ENCODE peak calls at places on chromosomes 6 and 20, in nine cellular contexts. B is cardiac fibroblast, R is adrenal gland, M is thyroid gland, X is Peyer's patch, T is stomach, L is Calu3, A is osteocyte, N is prostate gland. H is an unnamed sample.

GRCh38 chr6:11964101-11964500 is 48.0 kb upstream of the HIVEP1 start:
- DNase-seq in B (no peak), R (no peak), M (no peak), X (no peak), T (no peak), L (no peak), A (no peak), N (no peak), H (no peak)

GRCh38 chr20:64056889-64057627 is 5.9 kb upstream of the TCEA2 start:
- DNase-seq in B (no peak), R (no peak), M (no peak), X (no peak), T (no peak), L (no peak), A (no peak), N (no peak), H (no peak)

GRCh38 chr6:69164564-69165252 is 529.6 kb downstream of the ADGRB3 start:
- DNase-seq in B (no peak), R (no peak), M (no peak), X (no peak), T (no peak), L (peak), A (no peak), N (no peak), H (no peak)

GRCh38 chr6:93420163-93420806 is 926 bp upstream of the EPHA7 start:
- DNase-seq in B (no peak), R (no peak), M (no peak), X (no peak), T (no peak), L (no peak), A (no peak), N (no peak), H (no peak)

GRCh38 chr6:105024803-105025202 is 67.9 kb downstream of the LIN28B start:
- DNase-seq in B (no peak), R (no peak), M (no peak), X (no peak), T (no peak), L (no peak), A (no peak), N (no peak), H (no peak)

GRCh38 chr6:133973109-133973971 is 20.3 kb downstream of the TBPL1 start:
- DNase-seq in B (peak), R (no peak), M (no peak), X (no peak), T (no peak), L (no peak), A (no peak), N (no peak), H (no peak)

GRCh38 chr6:52511572-52512151 is 65.2 kb downstream of the TRAM2 start:
- DNase-seq in B (no peak), R (no peak), M (no peak), X (no peak), T (no peak), L (no peak), A (no peak), N (no peak), H (no peak)

GRCh38 chr6:107611060-107611824 is 121.3 kb downstream of the SOBP start:
- DNase-seq in B (peak), R (no peak), M (no peak), X (no peak), T (no peak), L (no peak), A (no peak), N (no peak), H (no peak)

GRCh38 chr20:31548823-31549512 is 34.7 kb downstream of the HM13 start:
- DNase-seq in B (no peak), R (no peak), M (no peak), X (no peak), T (no peak), L (no peak), A (no peak), N (no peak), H (no peak)

GRCh38 chr6:36820700-36821580 is 18.3 kb downstream of the CPNE5 start:
- DNase-seq in B (peak), R (no peak), M (no peak), X (no peak), T (no peak), L (no peak), A (no peak), N (no peak), H (no peak)

GRCh38 chr6:146277142-146277541 is 248.3 kb downstream of the GRM1 start:
- DNase-seq in B (no peak), R (no peak), M (no peak), X (no peak), T (no peak), L (no peak), A (no peak), N (no peak), H (no peak)

GRCh38 chr6:147016440-147016839 is 187.8 kb upstream of the STXBP5 start:
- DNase-seq in B (no peak), R (no peak), M (no peak), X (no peak), T (no peak), L (no peak), A (no peak), N (no peak), H (no peak)

GRCh38 chr6:42418739-42419138 is 33.0 kb downstream of the TRERF1 start:
- DNase-seq in B (no peak), R (no peak), M (no peak), X (no peak), T (no peak), L (no peak), A (no peak), N (no peak), H (no peak)

GRCh38 chr6:111632468-111633247 is 27.0 kb upstream of the TRAF3IP2 start:
- DNase-seq in B (no peak), R (no peak), M (no peak), X (peak), T (no peak), L (no peak), A (no peak), N (no peak), H (no peak)

GRCh38 chr6:47455533-47456209 is 21.9 kb upstream of the CD2AP start:
- DNase-seq in B (no peak), R (no peak), M (no peak), X (no peak), T (peak), L (peak), A (no peak), N (peak), H (no peak)

GRCh38 chr6:31239854-31240253 is 32.0 kb downstream of the HLA-C start:
- DNase-seq in B (no peak), R (no peak), M (no peak), X (no peak), T (no peak), L (no peak), A (no peak), N (no peak), H (no peak)

GRCh38 chr6:122631571-122632249 is 21.5 kb downstream of the PKIB start:
- DNase-seq in B (no peak), R (no peak), M (no peak), X (no peak), T (no peak), L (no peak), A (no peak), N (no peak), H (no peak)

GRCh38 chr6:150541587-150541986 is 58.1 kb upstream of the PLEKHG1 start:
- DNase-seq in B (no peak), R (no peak), M (no peak), X (no peak), T (no peak), L (peak), A (no peak), N (no peak), H (no peak)

DNA sequence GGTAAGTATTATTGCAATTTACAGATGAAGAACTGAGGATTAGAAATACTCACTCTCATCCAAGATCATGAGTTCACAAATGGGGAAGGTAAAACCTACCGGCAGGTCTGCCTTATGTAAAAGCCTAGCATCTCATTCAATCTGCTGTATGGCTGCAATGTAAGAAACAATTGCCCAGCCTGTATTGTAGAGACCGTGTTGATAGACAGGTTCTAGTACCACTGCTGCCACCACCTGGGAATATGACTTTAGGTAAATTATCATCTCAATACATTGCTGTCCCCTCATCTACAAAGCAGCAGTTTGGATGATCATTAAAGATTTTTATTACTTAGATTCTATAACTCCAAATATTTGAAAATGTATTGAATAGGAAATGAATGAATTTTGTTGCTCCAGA is 23.3 kb upstream of the ARHGAP18 start:
- DNase-seq in B (no peak), R (no peak), M (no peak), X (no peak), T (no peak), L (no peak), A (no peak), N (no peak), H (no peak)
- TF ChIP-seq CTCF in B (no peak), R (no peak), M (no peak), X (no peak), T (no peak), L (no peak), A (no peak), N (no peak), H (no peak)

DNA sequence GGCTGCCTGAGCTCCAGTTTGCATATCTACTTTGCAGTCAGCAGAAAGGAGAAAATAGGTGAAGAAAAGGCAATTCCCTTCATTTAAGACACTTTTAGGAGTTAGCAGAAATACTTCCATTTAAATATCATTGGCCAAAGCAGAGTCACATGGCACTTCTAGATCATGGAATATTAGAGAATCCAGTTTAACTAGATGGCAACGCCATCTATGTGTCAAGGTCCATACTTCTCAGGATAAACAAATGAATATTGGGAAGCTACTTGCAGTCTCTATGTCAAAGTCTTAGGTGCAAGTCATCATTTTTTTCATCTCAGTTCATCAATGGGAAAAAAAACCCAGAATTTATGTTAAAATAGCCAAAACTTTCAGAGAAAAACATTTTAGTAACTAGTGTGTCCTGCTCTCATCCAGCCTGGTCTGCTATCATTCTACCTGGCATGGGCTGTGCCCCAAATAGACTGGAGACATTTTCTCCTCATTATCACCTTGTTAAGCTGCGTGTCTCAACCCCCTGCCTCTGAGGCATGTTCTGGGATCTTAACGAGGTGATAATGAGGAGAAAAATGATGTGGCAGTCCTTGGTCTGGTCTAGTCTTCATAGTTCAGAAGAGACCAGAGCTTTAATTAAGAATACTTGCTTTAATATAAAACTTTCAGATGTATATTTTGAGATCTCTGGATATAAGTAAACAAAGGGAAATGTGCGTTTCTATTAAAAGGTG is 227.3 kb downstream of the TBX18 start:
- DNase-seq in B (no peak), R (no peak), M (no peak), X (no peak), T (no peak), L (no peak), A (no peak), N (no peak), H (no peak)
- TF ChIP-seq CTCF in B (no peak), R (no peak), M (no peak), X (no peak), T (no peak), L (no peak), A (no peak), N (no peak), H (no peak)

GRCh38 chr20:48294942-48295341 is 509.7 kb upstream of the SULF2 start:
- DNase-seq in B (no peak), R (no peak), M (no peak), X (no peak), T (no peak), L (no peak), A (no peak), N (no peak), H (no peak)

GRCh38 chr20:48294196-48294595 is 508.9 kb upstream of the SULF2 start:
- DNase-seq in B (peak), R (no peak), M (no peak), X (no peak), T (no peak), L (no peak), A (no peak), N (no peak), H (no peak)

GRCh38 chr20:48292806-48293205 is 507.5 kb upstream of the SULF2 start:
- DNase-seq in B (no peak), R (no peak), M (no peak), X (no peak), T (no peak), L (no peak), A (no peak), N (no peak), H (no peak)

GRCh38 chr20:48295966-48296421 is 510.7 kb upstream of the SULF2 start:
- DNase-seq in B (peak), R (no peak), M (no peak), X (no peak), T (no peak), L (no peak), A (no peak), N (no peak), H (no peak)

GRCh38 chr20:48295445-48295903 is 510.2 kb upstream of the SULF2 start:
- DNase-seq in B (peak), R (peak), M (peak), X (no peak), T (no peak), L (peak), A (no peak), N (no peak), H (no peak)
- TF ChIP-seq CTCF in B (no peak), R (peak), M (no peak), X (peak), T (peak), L (peak), A (peak), N (no peak), H (no peak)

GRCh38 chr6:16821834-16822264 is 60.6 kb upstream of the ATXN1 start:
- DNase-seq in B (no peak), R (no peak), M (no peak), X (no peak), T (peak), L (no peak), A (no peak), N (no peak), H (no peak)

GRCh38 chr6:16823700-16824352 is 62.6 kb upstream of the ATXN1 start:
- DNase-seq in B (no peak), R (no peak), M (no peak), X (no peak), T (no peak), L (no peak), A (no peak), N (no peak), H (no peak)

GRCh38 chr6:16822529-16822928 is 61.3 kb upstream of the ATXN1 start:
- DNase-seq in B (no peak), R (no peak), M (no peak), X (no peak), T (no peak), L (no peak), A (no peak), N (no peak), H (no peak)

GRCh38 chr6:16824804-16825777 is 63.8 kb upstream of the ATXN1 start:
- DNase-seq in B (no peak), R (no peak), M (no peak), X (no peak), T (no peak), L (no peak), A (no peak), N (no peak), H (no peak)

GRCh38 chr6:16822975-16823374 is 61.7 kb upstream of the ATXN1 start:
- DNase-seq in B (no peak), R (no peak), M (no peak), X (no peak), T (no peak), L (no peak), A (no peak), N (no peak), H (no peak)
- TF ChIP-seq CTCF in B (no peak), R (no peak), M (no peak), X (no peak), T (no peak), L (no peak), A (no peak), N (no peak), H (no peak)

DNA sequence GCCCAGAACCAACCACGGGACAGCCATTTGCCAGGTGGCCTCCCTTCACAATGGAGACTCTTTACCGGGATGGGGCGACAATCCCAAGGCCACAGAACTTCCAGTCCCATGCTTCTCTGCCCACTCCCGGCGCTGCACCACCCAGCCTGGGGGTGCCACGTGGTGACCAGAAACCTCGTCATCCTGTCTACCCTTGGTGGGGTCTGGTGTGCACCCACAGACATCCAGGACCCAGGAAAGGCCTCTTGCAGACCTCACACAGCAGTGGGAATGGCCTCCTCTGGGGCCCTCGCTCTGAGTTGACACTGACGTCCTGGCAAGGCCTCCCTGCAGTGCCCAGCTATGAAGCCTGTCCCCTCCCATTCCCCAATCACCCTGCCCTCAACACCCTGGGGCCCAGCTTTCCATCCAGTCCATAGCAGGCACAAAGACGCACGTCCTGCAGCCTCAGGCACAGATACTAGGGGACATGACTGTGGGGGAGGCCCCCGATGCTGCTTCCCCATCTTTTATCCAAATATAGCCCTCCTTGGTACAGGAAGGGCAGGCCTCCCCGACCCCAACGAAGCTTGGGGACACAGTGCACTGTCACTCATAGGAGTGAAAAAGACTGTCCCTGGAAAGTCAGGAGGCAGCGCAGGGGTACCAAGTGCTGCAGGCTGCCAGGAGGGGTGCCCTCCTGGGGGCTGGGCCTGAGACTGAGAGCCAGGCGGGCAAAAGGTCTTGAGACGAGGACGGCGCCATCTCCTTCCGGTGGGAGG is 7.1 kb downstream of the CST7 start:
- DNase-seq in B (no peak), R (no peak), M (no peak), X (no peak), T (peak), L (no peak), A (peak), N (no peak), H (no peak)
- TF ChIP-seq CTCF in B (no peak), R (no peak), M (no peak), X (no peak), T (no peak), L (no peak), A (no peak), N (no peak), H (no peak)

DNA sequence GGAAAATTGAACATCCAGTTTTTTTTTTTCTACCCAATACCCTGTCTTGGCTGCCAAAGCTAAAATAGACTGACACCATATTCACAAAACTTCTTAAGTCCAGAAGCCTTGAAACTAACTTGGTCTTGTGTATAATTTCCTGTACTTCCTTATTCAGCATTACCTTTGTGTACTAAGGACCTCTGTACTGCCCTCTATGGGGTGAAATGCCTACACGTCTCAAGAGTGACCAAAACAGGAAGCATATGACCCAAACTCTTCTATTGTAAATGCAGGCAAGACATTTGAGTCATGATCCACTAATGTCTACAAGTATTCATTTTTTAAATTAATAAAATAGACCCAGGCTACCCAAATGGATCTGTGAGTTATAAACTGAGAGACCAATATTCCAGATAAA is 50.4 kb downstream of the HMGCLL1 start:
- DNase-seq in B (peak), R (no peak), M (no peak), X (no peak), T (no peak), L (peak), A (no peak), N (no peak), H (no peak)
- TF ChIP-seq CTCF in B (peak), R (no peak), M (no peak), X (no peak), T (no peak), L (peak), A (peak), N (no peak), H (no peak)

DNA sequence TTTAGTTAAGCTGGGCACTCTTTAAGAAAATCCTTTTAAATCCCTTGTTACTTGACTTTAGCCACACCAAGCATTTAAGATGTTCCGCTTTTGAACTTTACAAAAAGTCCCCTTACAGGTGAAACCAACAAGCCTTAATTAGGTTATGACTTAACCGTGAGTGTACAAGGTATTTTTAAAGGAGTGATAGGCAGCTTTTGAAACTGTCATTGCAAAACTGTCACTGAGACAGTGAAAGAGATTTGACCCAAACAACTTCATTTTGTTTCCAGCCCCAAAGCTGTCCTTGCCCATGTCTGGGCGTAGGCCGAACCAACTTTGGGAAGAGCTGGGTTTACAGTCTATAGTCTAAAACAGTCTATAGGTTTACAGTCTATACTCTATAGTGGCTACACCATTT is 305.4 kb downstream of the FARS2 start:
- DNase-seq in B (no peak), R (no peak), M (no peak), X (no peak), T (no peak), L (no peak), A (no peak), N (no peak), H (no peak)
- TF ChIP-seq CTCF in B (no peak), R (no peak), M (no peak), X (no peak), T (no peak), L (no peak), A (no peak), N (no peak), H (no peak)